ENCODE peak calls at places on chromosomes 13 and 19, in nine cellular contexts. S, W, G, Y, O, V, H, P and R are unnamed samples. For H3K9me3, the result is how much of the 10 kb centered on the place peaks cover.

GRCh38 chr19:4976412-4977298 is 7.7 kb downstream of the KDM4B start:
- DNase-seq in S (peak), W (peak), G (peak), Y (no peak), O (peak), V (peak), H (peak), P (no peak), R (peak)

GRCh38 chr13:110354715-110355473 is 47.8 kb downstream of the COL4A2 start:
- DNase-seq in S (no peak), W (no peak), G (no peak), Y (no peak), O (no peak), V (no peak), H (no peak), P (no peak), R (no peak)

GRCh38 chr13:35388979-35389378 is 87.5 kb downstream of the MAB21L1 start:
- DNase-seq in S (no peak), W (no peak), G (no peak), Y (no peak), O (no peak), V (no peak), H (peak), P (no peak), R (no peak)

GRCh38 chr13:31409678-31410356 is 210.0 kb downstream of the B3GLCT start:
- DNase-seq in S (no peak), W (no peak), G (no peak), Y (no peak), O (no peak), V (no peak), H (no peak), P (no peak), R (no peak)

GRCh38 chr19:16339361-16339725 is 14.7 kb downstream of the KLF2 start:
- DNase-seq in S (no peak), W (no peak), G (no peak), Y (no peak), O (no peak), V (no peak), H (no peak), P (no peak), R (no peak)

GRCh38 chr13:40672310-40673060 is 6.0 kb upstream of the FOXO1 start:
- DNase-seq in S (no peak), W (peak), G (no peak), Y (no peak), O (peak), V (no peak), H (peak), P (no peak), R (no peak)

GRCh38 chr13:33349314-33349995 is 63.9 kb upstream of the STARD13 start:
- DNase-seq in S (peak), W (no peak), G (no peak), Y (no peak), O (no peak), V (no peak), H (no peak), P (peak), R (no peak)

GRCh38 chr19:8654591-8655339 is 24.3 kb downstream of the NFILZ start:
- DNase-seq in S (peak), W (peak), G (no peak), Y (peak), O (no peak), V (no peak), H (peak), P (peak), R (peak)

GRCh38 chr19:50909240-50910070 is 1.7 kb downstream of the KLK4 start:
- DNase-seq in S (no peak), W (peak), G (no peak), Y (peak), O (no peak), V (peak), H (no peak), P (peak), R (no peak)

GRCh38 chr13:89897681-89898080 is 1449.8 kb upstream of the MIR17HG start:
- DNase-seq in S (no peak), W (no peak), G (no peak), Y (no peak), O (no peak), V (no peak), H (no peak), P (no peak), R (no peak)

GRCh38 chr13:26503826-26504594 is 53.5 kb upstream of the WASF3 start:
- DNase-seq in S (no peak), W (no peak), G (no peak), Y (no peak), O (no peak), V (no peak), H (no peak), P (no peak), R (no peak)

GRCh38 chr13:110294146-110294545 is 12.8 kb downstream of the COL4A1 start:
- DNase-seq in S (no peak), W (no peak), G (no peak), Y (no peak), O (no peak), V (no peak), H (no peak), P (no peak), R (no peak)

GRCh38 chr19:10045371-10045770 is 32.1 kb downstream of the RDH8 start:
- DNase-seq in S (no peak), W (no peak), G (no peak), Y (no peak), O (no peak), V (no peak), H (no peak), P (no peak), R (no peak)

GRCh38 chr13:76965759-76966421 is 17.6 kb downstream of the ACOD1 start:
- DNase-seq in S (peak), W (no peak), G (no peak), Y (no peak), O (peak), V (no peak), H (peak), P (no peak), R (no peak)

GRCh38 chr19:41367848-41368301 is 3.9 kb upstream of the B9D2 start:
- DNase-seq in S (no peak), W (peak), G (no peak), Y (no peak), O (peak), V (no peak), H (peak), P (no peak), R (no peak)

GRCh38 chr13:98171806-98172569 is 5.1 kb downstream of the RNF113B start:
- DNase-seq in S (peak), W (no peak), G (no peak), Y (no peak), O (no peak), V (no peak), H (peak), P (no peak), R (no peak)

GRCh38 chr13:44188257-44188656 is 185.4 kb upstream of the SERP2 start:
- DNase-seq in S (no peak), W (peak), G (no peak), Y (no peak), O (no peak), V (no peak), H (peak), P (no peak), R (no peak)

GRCh38 chr19:47483200-47483599 is 819 bp downstream of the KPTN start:
- DNase-seq in S (no peak), W (no peak), G (no peak), Y (no peak), O (no peak), V (no peak), H (no peak), P (no peak), R (no peak)

GRCh38 chr13:36817996-36818395 is 1.0 kb upstream of the RFXAP start:
- DNase-seq in S (no peak), W (no peak), G (no peak), Y (no peak), O (no peak), V (no peak), H (no peak), P (no peak), R (no peak)

GRCh38 chr19:39407394-39407643 is 672 bp downstream of the ZFP36 start:
- DNase-seq in S (no peak), W (no peak), G (no peak), Y (no peak), O (no peak), V (no peak), H (no peak), P (no peak), R (no peak)

GRCh38 chr13:39324806-39325311 is 278.1 kb downstream of the LHFPL6 start:
- DNase-seq in S (no peak), W (no peak), G (no peak), Y (no peak), O (no peak), V (no peak), H (no peak), P (no peak), R (no peak)

GRCh38 chr13:94784066-94784465 is 71.7 kb upstream of the SOX21 start:
- DNase-seq in S (no peak), W (no peak), G (no peak), Y (no peak), O (no peak), V (no peak), H (peak), P (no peak), R (no peak)

GRCh38 chr13:41917641-41918040 is 43.3 kb downstream of the VWA8 start:
- DNase-seq in S (no peak), W (no peak), G (no peak), Y (no peak), O (peak), V (no peak), H (peak), P (no peak), R (no peak)

GRCh38 chr13:102441085-102441484 is 39.2 kb upstream of the FGF14 start:
- DNase-seq in S (no peak), W (no peak), G (no peak), Y (no peak), O (no peak), V (no peak), H (no peak), P (no peak), R (no peak)

GRCh38 chr19:31784631-31785237 is 435.5 kb upstream of the TSHZ3 start:
- DNase-seq in S (no peak), W (no peak), G (no peak), Y (no peak), O (no peak), V (no peak), H (no peak), P (no peak), R (no peak)

GRCh38 chr19:1511989-1512338 is 855 bp downstream of the ADAMTSL5 start:
- DNase-seq in S (no peak), W (no peak), G (no peak), Y (no peak), O (no peak), V (no peak), H (no peak), P (no peak), R (no peak)

GRCh38 chr13:22173605-22174004 is 502.7 kb downstream of the FGF9 start:
- DNase-seq in S (no peak), W (no peak), G (no peak), Y (no peak), O (peak), V (no peak), H (peak), P (no peak), R (no peak)

GRCh38 chr13:79194272-79194671 is 211.8 kb downstream of the RBM26 start:
- DNase-seq in S (no peak), W (no peak), G (no peak), Y (no peak), O (no peak), V (peak), H (no peak), P (no peak), R (no peak)

GRCh38 chr13:41302743-41303142 is 8.3 kb upstream of the NAA16 start:
- DNase-seq in S (no peak), W (no peak), G (no peak), Y (no peak), O (no peak), V (no peak), H (no peak), P (no peak), R (no peak)

GRCh38 chr19:6030214-6030507 is 52.2 kb upstream of the RANBP3 start:
- DNase-seq in S (no peak), W (no peak), G (no peak), Y (no peak), O (peak), V (no peak), H (peak), P (no peak), R (peak)

GRCh38 chr13:73228546-73228945 is 169.7 kb downstream of the KLF5 start:
- DNase-seq in S (no peak), W (no peak), G (no peak), Y (no peak), O (no peak), V (no peak), H (peak), P (no peak), R (no peak)

GRCh38 chr19:51948979-51949378 is 21.7 kb downstream of the ZNF613 start:
- DNase-seq in S (peak), W (no peak), G (no peak), Y (no peak), O (no peak), V (no peak), H (peak), P (no peak), R (peak)

GRCh38 chr19:51946602-51947001 is 19.3 kb downstream of the ZNF613 start:
- DNase-seq in S (no peak), W (no peak), G (no peak), Y (no peak), O (no peak), V (no peak), H (no peak), P (no peak), R (no peak)

DNA sequence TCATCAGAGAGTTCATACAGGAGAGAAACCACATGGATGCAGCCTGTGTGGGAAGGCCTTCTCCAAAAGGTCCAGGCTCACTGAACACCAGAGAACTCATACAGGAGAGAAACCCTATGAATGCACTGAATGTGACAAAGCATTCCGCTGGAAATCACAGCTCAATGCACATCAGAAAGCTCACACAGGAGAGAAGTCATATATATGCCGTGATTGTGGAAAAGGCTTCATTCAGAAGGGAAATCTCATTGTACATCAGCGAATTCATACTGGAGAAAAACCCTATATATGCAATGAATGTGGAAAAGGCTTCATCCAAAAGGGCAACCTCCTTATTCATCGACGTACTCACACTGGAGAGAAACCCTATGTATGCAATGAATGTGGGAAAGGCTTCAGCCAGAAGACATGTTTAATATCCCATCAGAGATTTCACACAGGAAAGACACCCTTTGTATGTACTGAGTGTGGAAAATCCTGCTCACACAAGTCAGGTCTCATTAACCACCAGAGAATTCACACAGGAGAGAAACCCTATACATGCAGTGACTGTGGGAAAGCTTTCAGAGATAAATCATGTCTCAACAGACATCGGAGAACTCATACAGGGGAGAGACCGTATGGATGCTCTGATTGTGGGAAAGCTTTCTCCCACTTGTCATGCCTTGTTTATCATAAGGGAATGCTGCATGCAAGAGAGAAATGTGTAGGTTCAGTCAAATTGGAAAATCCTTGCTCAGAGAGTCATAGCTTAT is 17.7 kb downstream of the ZNF613 start:
- DNase-seq in S (no peak), W (no peak), G (no peak), Y (no peak), O (no peak), V (no peak), H (no peak), P (no peak), R (no peak)
- H3K9me3 ChIP-seq in S (under half), W (half or more), G (half or more), Y (half or more), O (half or more), V (half or more), H (half or more), P (half or more), R (half or more)

GRCh38 chr19:54152267-54152666 is 7.3 kb downstream of the LENG1 start:
- DNase-seq in S (no peak), W (no peak), G (no peak), Y (no peak), O (no peak), V (no peak), H (no peak), P (no peak), R (no peak)
- H3K9me3 ChIP-seq in S (under half), W (under half), G (under half), Y (under half), O (under half), V (under half), H (under half), P (under half), R (under half)

GRCh38 chr19:56403764-56404704 is at the start of gene ZNF583:
- DNase-seq in S (peak), W (peak), G (peak), Y (peak), O (peak), V (peak), H (peak), P (peak), R (peak)

GRCh38 chr19:56405062-56405461 is 930 bp downstream of the ZNF583 start:
- DNase-seq in S (no peak), W (no peak), G (no peak), Y (no peak), O (no peak), V (no peak), H (no peak), P (no peak), R (no peak)

GRCh38 chr19:56403261-56403660 is 871 bp upstream of the ZNF583 start:
- DNase-seq in S (no peak), W (no peak), G (no peak), Y (no peak), O (peak), V (no peak), H (peak), P (no peak), R (no peak)

GRCh38 chr19:56400485-56400884 is 3.6 kb upstream of the ZNF583 start:
- DNase-seq in S (no peak), W (no peak), G (no peak), Y (no peak), O (no peak), V (no peak), H (no peak), P (no peak), R (no peak)

GRCh38 chr19:56404705-56405056 is 549 bp downstream of the ZNF583 start:
- DNase-seq in S (no peak), W (no peak), G (no peak), Y (no peak), O (no peak), V (no peak), H (no peak), P (no peak), R (no peak)
- H3K9me3 ChIP-seq in S (under half), W (half or more), G (under half), Y (under half), O (under half), V (half or more), H (under half), P (half or more), R (under half)

GRCh38 chr13:63012016-63012415 is 1596.4 kb upstream of the PCDH20 start:
- DNase-seq in S (no peak), W (no peak), G (no peak), Y (no peak), O (no peak), V (no peak), H (no peak), P (no peak), R (no peak)
- H3K9me3 ChIP-seq in S (under half), W (under half), G (under half), Y (under half), O (under half), V (under half), H (under half), P (half or more), R (half or more)

GRCh38 chr19:23946569-23946968 is 31.9 kb downstream of the ZNF726 start:
- DNase-seq in S (no peak), W (no peak), G (no peak), Y (no peak), O (no peak), V (no peak), H (no peak), P (no peak), R (no peak)
- H3K9me3 ChIP-seq in S (under half), W (under half), G (under half), Y (under half), O (under half), V (under half), H (under half), P (under half), R (half or more)

GRCh38 chr19:23385404-23385803 is 9.9 kb downstream of the ZNF91 start:
- DNase-seq in S (no peak), W (no peak), G (no peak), Y (no peak), O (no peak), V (no peak), H (no peak), P (no peak), R (no peak)

GRCh38 chr19:23384166-23384565 is 11.1 kb downstream of the ZNF91 start:
- DNase-seq in S (no peak), W (no peak), G (no peak), Y (no peak), O (no peak), V (no peak), H (no peak), P (no peak), R (no peak)

GRCh38 chr19:23384858-23385257 is 10.4 kb downstream of the ZNF91 start:
- DNase-seq in S (no peak), W (no peak), G (no peak), Y (no peak), O (no peak), V (no peak), H (no peak), P (no peak), R (no peak)

GRCh38 chr19:23381114-23381513 is 14.2 kb downstream of the ZNF91 start:
- DNase-seq in S (no peak), W (no peak), G (no peak), Y (no peak), O (no peak), V (no peak), H (no peak), P (no peak), R (no peak)

DNA sequence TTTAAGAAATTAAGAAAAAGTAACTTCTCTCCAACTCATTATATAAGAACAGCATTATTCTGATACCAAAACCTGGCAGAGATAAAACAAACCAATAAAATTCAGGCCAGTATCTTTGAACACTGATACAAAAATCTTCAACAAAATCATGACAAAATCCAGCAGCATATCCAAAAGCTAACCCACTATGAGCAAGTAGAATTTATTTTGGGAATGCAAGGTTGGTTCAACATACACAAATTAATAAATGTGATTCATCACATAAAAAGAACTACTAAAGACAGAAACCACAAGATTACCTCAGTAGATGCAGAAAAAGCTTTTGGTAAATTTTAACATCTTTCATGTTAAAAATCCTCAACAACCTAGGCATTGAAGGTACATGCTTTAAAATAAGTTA is 12.3 kb downstream of the ZNF91 start:
- DNase-seq in S (no peak), W (no peak), G (no peak), Y (no peak), O (no peak), V (no peak), H (no peak), P (no peak), R (no peak)
- H3K9me3 ChIP-seq in S (under half), W (half or more), G (half or more), Y (half or more), O (under half), V (half or more), H (half or more), P (half or more), R (under half)

GRCh38 chr19:57687363-57688010 is 5.7 kb downstream of the ZNF551 start:
- DNase-seq in S (no peak), W (no peak), G (no peak), Y (no peak), O (no peak), V (no peak), H (no peak), P (no peak), R (no peak)
- H3K9me3 ChIP-seq in S (half or more), W (half or more), G (half or more), Y (half or more), O (half or more), V (half or more), H (half or more), P (half or more), R (under half)